ENCODE peak calls at places on chromosome 3, in five cellular contexts. U is Panc1, P is HCT116, M is lower leg skin, G is glutamatergic neuron. W is an unnamed sample.

GRCh38 chr3:123758081-123758564 is 126.0 kb downstream of the MYLK start:
- DNase-seq in U (no peak), P (no peak), M (peak), G (no peak), W (no peak)

GRCh38 chr3:30598663-30599545 is 7.5 kb upstream of the TGFBR2 start:
- DNase-seq in U (no peak), P (no peak), M (no peak), G (no peak), W (no peak)

GRCh38 chr3:151615464-151615863 is 118.3 kb upstream of the AADACL2 start:
- DNase-seq in U (no peak), P (no peak), M (no peak), G (no peak), W (no peak)

GRCh38 chr3:48232734-48233133 is 8.2 kb upstream of the ZNF589 start:
- DNase-seq in U (no peak), P (peak), M (peak), G (peak), W (peak)

GRCh38 chr3:12287727-12288465 is 974 bp upstream of the PPARG start:
- DNase-seq in U (no peak), P (no peak), M (no peak), G (peak), W (no peak)

GRCh38 chr3:15154326-15154725 is 51.7 kb upstream of the CAPN7 start:
- DNase-seq in U (no peak), P (no peak), M (no peak), G (no peak), W (no peak)

GRCh38 chr3:15803913-15804312 is 6.1 kb upstream of the ANKRD28 start:
- DNase-seq in U (no peak), P (no peak), M (no peak), G (no peak), W (no peak)

GRCh38 chr3:45994661-45995369 is 809 bp downstream of the FYCO1 start:
- DNase-seq in U (no peak), P (no peak), M (no peak), G (peak), W (no peak)

GRCh38 chr3:126540946-126541627 is 17.1 kb downstream of the CHST13 start:
- DNase-seq in U (no peak), P (no peak), M (peak), G (peak), W (no peak)

DNA sequence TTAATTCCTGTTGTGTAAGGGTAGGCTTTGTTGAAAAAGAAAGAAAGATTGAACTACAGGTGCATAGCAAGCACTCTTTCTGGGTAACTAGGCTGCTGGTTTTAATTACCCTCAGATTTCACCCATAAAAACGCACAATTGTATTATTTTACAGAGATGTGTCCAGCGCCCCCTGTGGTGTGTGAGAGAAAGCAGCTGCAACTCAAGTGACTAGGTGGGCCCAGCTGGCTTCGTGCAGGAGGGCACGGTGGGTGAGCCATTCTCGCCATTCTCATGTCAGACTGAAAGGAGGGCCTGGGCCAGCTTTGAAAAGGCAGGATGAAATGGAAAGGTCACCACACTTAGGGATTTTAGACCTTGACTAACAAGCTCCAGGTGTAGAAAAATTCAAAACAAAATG is 122.6 kb downstream of the LRIG1 start:
- DNase-seq in U (no peak), P (peak), M (no peak), G (peak), W (no peak)
- TF ChIP-seq CTCF in U (peak), P (peak), M (no peak), G (peak), W (peak)

GRCh38 chr3:158106773-158107461 is 697 bp upstream of the SHOX2 start:
- DNase-seq in U (no peak), P (no peak), M (peak), G (peak), W (no peak)

GRCh38 chr3:158107508-158108095 is 1.4 kb upstream of the SHOX2 start:
- DNase-seq in U (no peak), P (no peak), M (no peak), G (no peak), W (no peak)

GRCh38 chr3:158105124-158105709 is 1.0 kb downstream of the SHOX2 start:
- DNase-seq in U (no peak), P (no peak), M (peak), G (peak), W (peak)

GRCh38 chr3:158104346-158105020 is 1.7 kb downstream of the SHOX2 start:
- DNase-seq in U (no peak), P (no peak), M (no peak), G (no peak), W (no peak)

DNA sequence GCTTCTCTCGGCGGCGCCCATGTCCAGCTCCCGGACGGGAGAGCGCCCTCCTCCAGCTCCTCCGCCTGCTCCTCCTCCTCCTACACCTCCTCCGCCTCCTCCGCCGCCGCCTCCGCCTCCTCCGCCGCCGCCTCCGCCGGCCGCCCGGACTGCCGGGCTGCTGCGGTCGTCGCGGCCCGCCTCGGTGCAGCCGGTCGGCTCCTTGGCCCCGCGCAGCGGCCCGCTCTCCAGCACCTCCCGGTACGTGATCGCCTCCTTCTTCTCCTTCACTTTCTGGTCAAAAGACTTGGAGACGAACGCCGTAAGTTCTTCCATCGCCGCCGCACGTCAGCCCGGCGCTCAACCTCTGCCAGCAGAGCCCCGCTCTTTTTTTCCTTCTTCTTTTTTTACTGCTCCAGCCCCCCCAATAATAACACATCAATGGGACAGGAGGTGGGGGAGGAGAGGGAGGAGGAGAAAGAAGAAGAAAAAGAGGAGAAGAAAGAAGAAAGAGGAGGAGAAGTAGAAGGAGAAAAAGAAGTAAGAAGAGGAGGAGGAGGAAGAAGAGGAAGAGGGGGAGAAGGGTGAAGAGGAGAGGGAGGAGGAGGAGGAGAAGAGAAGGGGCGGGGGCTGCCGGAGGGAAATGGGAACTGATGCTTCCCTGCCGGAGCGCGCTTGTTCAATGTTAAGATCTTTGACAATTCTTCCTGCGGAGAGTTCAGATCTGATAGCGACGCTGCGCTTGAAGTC is at the start of gene SHOX2:
- DNase-seq in U (no peak), P (no peak), M (peak), G (peak), W (peak)
- TF ChIP-seq CTCF in U (peak), P (no peak), M (no peak), G (no peak), W (no peak)

DNA sequence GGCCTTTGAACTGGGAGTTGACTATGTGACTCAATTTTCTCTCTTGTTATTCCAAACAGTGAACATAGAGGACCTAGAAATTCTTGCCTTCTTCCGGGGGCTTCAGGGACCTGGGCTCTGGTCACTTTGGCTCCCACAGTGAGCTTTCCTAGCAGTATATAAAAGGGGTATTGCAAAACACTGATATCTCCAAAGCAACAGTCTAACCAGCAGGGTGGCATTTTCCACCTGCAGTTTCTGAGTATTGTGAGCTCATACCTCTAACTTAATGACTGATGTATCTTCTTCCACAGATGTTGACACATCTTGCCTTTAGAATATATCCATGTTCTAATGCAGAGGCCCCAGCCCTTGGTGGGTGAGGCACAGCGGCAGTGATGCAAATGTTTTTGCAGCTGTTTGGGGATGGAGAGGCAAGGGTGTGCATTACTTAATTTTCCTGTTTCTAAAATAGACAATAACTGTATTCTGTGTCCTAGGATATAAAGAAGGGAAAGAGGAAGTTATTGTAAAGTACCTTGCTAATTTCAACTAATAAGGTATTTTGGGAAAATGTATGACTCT is 45.7 kb upstream of the ADGRG7 start:
- DNase-seq in U (no peak), P (no peak), M (no peak), G (no peak), W (no peak)
- TF ChIP-seq CTCF in U (no peak), P (no peak), M (no peak), G (no peak), W (no peak)

DNA sequence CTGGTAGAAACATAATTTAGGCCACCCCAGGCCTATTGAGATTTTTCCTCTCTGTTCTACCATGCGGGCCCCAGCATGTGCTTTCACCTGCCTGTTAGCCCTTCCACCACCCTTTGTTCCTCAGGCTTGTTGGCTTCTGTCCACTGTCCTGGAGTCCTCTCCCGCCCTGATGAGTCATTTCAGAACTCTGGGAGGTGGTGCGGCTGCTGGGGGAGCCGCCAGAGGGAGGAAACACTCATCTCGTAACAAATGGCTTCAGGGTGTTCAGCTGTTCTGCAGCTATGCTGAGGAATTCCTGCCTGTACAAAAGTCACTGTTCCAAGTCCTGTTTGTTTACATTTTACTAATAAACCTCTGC is 36.3 kb downstream of the LRTM1 start:
- DNase-seq in U (peak), P (no peak), M (peak), G (no peak), W (peak)
- TF ChIP-seq CTCF in U (peak), P (no peak), M (no peak), G (no peak), W (peak)

W was measured in AG09319.